ENCODE peak calls at places on chromosome 21, in eight cellular contexts. One of them, this sample, is unnamed. For H3K4me1 and H3K36me3, the result is how much of the 10 kb centered on the place peaks cover.

GRCh38 chr21:43864806-43865470 is at the start of gene AGPAT3:
- DNase-seq in aorta: no peak
- DNase-seq in cardiac muscle cell: peak
- DNase-seq in left ventricle myocardium inferior: peak
- DNase-seq in upper lobe of left lung: peak
- DNase-seq in uterus: no peak
- DNase-seq in heart right ventricle: no peak
- DNase-seq in adrenal gland: no peak
- DNase-seq in this sample: no peak

GRCh38 chr21:36908260-36908908 is 58.1 kb downstream of the HLCS start:
- DNase-seq in upper lobe of left lung: no peak
- DNase-seq in cardiac muscle cell: no peak
- DNase-seq in uterus: no peak
- DNase-seq in adrenal gland: no peak
- DNase-seq in heart right ventricle: no peak
- DNase-seq in aorta: no peak
- DNase-seq in left ventricle myocardium inferior: no peak
- DNase-seq in this sample: no peak

GRCh38 chr21:41767606-41768370 is 936 bp upstream of the RIPK4 start:
- DNase-seq in cardiac muscle cell: no peak
- DNase-seq in adrenal gland: no peak
- DNase-seq in upper lobe of left lung: no peak
- DNase-seq in heart right ventricle: no peak
- DNase-seq in uterus: no peak
- DNase-seq in aorta: no peak
- DNase-seq in left ventricle myocardium inferior: no peak
- DNase-seq in this sample: no peak

GRCh38 chr21:25956993-25957714 is 213.4 kb downstream of the APP start:
- DNase-seq in left ventricle myocardium inferior: no peak
- DNase-seq in upper lobe of left lung: no peak
- DNase-seq in aorta: no peak
- DNase-seq in cardiac muscle cell: no peak
- DNase-seq in uterus: no peak
- DNase-seq in heart right ventricle: no peak
- DNase-seq in adrenal gland: peak
- DNase-seq in this sample: peak

GRCh38 chr21:16082038-16082816 is 352.4 kb downstream of the USP25 start:
- DNase-seq in aorta: no peak
- DNase-seq in uterus: no peak
- DNase-seq in adrenal gland: no peak
- DNase-seq in upper lobe of left lung: no peak
- DNase-seq in cardiac muscle cell: peak
- DNase-seq in heart right ventricle: no peak
- DNase-seq in left ventricle myocardium inferior: no peak
- DNase-seq in this sample: no peak

GRCh38 chr21:25569711-25570110 is 37.6 kb downstream of the MRPL39 start:
- DNase-seq in aorta: no peak
- DNase-seq in upper lobe of left lung: no peak
- DNase-seq in heart right ventricle: no peak
- DNase-seq in cardiac muscle cell: no peak
- DNase-seq in adrenal gland: no peak
- DNase-seq in left ventricle myocardium inferior: no peak
- DNase-seq in uterus: no peak
- DNase-seq in this sample: no peak

GRCh38 chr21:15904389-15904788 is 174.6 kb downstream of the USP25 start:
- DNase-seq in heart right ventricle: no peak
- DNase-seq in cardiac muscle cell: no peak
- DNase-seq in adrenal gland: no peak
- DNase-seq in uterus: no peak
- DNase-seq in upper lobe of left lung: no peak
- DNase-seq in left ventricle myocardium inferior: no peak
- DNase-seq in aorta: no peak
- DNase-seq in this sample: no peak

GRCh38 chr21:30257773-30258172 is 25.0 kb downstream of the KRTAP24-1 start:
- DNase-seq in heart right ventricle: no peak
- DNase-seq in uterus: no peak
- DNase-seq in upper lobe of left lung: no peak
- DNase-seq in aorta: no peak
- DNase-seq in left ventricle myocardium inferior: no peak
- DNase-seq in cardiac muscle cell: peak
- DNase-seq in adrenal gland: no peak
- DNase-seq in this sample: no peak

GRCh38 chr21:27380303-27380702 is 413.4 kb upstream of the ADAMTS5 start:
- DNase-seq in left ventricle myocardium inferior: no peak
- DNase-seq in adrenal gland: no peak
- DNase-seq in heart right ventricle: no peak
- DNase-seq in aorta: no peak
- DNase-seq in uterus: no peak
- DNase-seq in upper lobe of left lung: no peak
- DNase-seq in cardiac muscle cell: no peak
- DNase-seq in this sample: no peak

GRCh38 chr21:18772404-18772803 is 368.8 kb upstream of the TMPRSS15 start:
- DNase-seq in upper lobe of left lung: no peak
- DNase-seq in aorta: no peak
- DNase-seq in heart right ventricle: no peak
- DNase-seq in uterus: no peak
- DNase-seq in adrenal gland: no peak
- DNase-seq in left ventricle myocardium inferior: no peak
- DNase-seq in cardiac muscle cell: no peak
- DNase-seq in this sample: no peak

GRCh38 chr21:44054710-44055109 is 42.6 kb downstream of the TRAPPC10 start:
- DNase-seq in uterus: no peak
- DNase-seq in upper lobe of left lung: no peak
- DNase-seq in left ventricle myocardium inferior: no peak
- DNase-seq in aorta: peak
- DNase-seq in adrenal gland: peak
- DNase-seq in cardiac muscle cell: no peak
- DNase-seq in heart right ventricle: no peak
- DNase-seq in this sample: peak

GRCh38 chr21:42309753-42310213 is 5.4 kb downstream of the TFF3 start:
- DNase-seq in adrenal gland: peak
- DNase-seq in left ventricle myocardium inferior: peak
- DNase-seq in uterus: no peak
- DNase-seq in cardiac muscle cell: peak
- DNase-seq in heart right ventricle: peak
- DNase-seq in upper lobe of left lung: peak
- DNase-seq in aorta: no peak
- DNase-seq in this sample: no peak

GRCh38 chr21:41633627-41634026 is 125.7 kb upstream of the TMPRSS2 start:
- DNase-seq in cardiac muscle cell: no peak
- DNase-seq in aorta: no peak
- DNase-seq in adrenal gland: no peak
- DNase-seq in heart right ventricle: no peak
- DNase-seq in uterus: no peak
- DNase-seq in left ventricle myocardium inferior: no peak
- DNase-seq in upper lobe of left lung: no peak
- DNase-seq in this sample: no peak

GRCh38 chr21:41821756-41822431 is 55.0 kb upstream of the RIPK4 start:
- DNase-seq in left ventricle myocardium inferior: no peak
- DNase-seq in adrenal gland: no peak
- DNase-seq in cardiac muscle cell: no peak
- DNase-seq in heart right ventricle: no peak
- DNase-seq in uterus: no peak
- DNase-seq in upper lobe of left lung: no peak
- DNase-seq in aorta: peak
- DNase-seq in this sample: peak

GRCh38 chr21:26934383-26934782 is 32.5 kb downstream of the ADAMTS5 start:
- DNase-seq in cardiac muscle cell: no peak
- DNase-seq in heart right ventricle: no peak
- DNase-seq in upper lobe of left lung: peak
- DNase-seq in adrenal gland: no peak
- DNase-seq in uterus: no peak
- DNase-seq in aorta: no peak
- DNase-seq in left ventricle myocardium inferior: no peak
- DNase-seq in this sample: no peak

GRCh38 chr21:24272527-24272938 is 1334.7 kb downstream of the MRPL39 start:
- DNase-seq in adrenal gland: no peak
- DNase-seq in left ventricle myocardium inferior: no peak
- DNase-seq in aorta: no peak
- DNase-seq in cardiac muscle cell: no peak
- DNase-seq in upper lobe of left lung: no peak
- DNase-seq in uterus: no peak
- DNase-seq in heart right ventricle: no peak
- DNase-seq in this sample: no peak

GRCh38 chr21:42085246-42086077 is 14.3 kb downstream of the UMODL1 start:
- DNase-seq in heart right ventricle: no peak
- DNase-seq in upper lobe of left lung: no peak
- DNase-seq in uterus: no peak
- DNase-seq in adrenal gland: no peak
- DNase-seq in left ventricle myocardium inferior: no peak
- DNase-seq in aorta: no peak
- DNase-seq in cardiac muscle cell: no peak
- DNase-seq in this sample: no peak

GRCh38 chr21:45304945-45305344 is 17.2 kb upstream of the POFUT2 start:
- DNase-seq in heart right ventricle: no peak
- DNase-seq in cardiac muscle cell: no peak
- DNase-seq in aorta: no peak
- DNase-seq in left ventricle myocardium inferior: peak
- DNase-seq in uterus: no peak
- DNase-seq in upper lobe of left lung: peak
- DNase-seq in adrenal gland: no peak
- DNase-seq in this sample: peak
- H3K4me1 ChIP-seq in heart right ventricle: under half
- H3K4me1 ChIP-seq in cardiac muscle cell: under half
- H3K4me1 ChIP-seq in aorta: under half
- H3K4me1 ChIP-seq in left ventricle myocardium inferior: half or more
- H3K4me1 ChIP-seq in uterus: under half
- H3K4me1 ChIP-seq in upper lobe of left lung: half or more
- H3K4me1 ChIP-seq in adrenal gland: under half
- H3K4me1 ChIP-seq in this sample: half or more

GRCh38 chr21:46397993-46398392 is 60.7 kb upstream of the DIP2A start:
- DNase-seq in adrenal gland: no peak
- DNase-seq in heart right ventricle: no peak
- DNase-seq in left ventricle myocardium inferior: no peak
- DNase-seq in uterus: no peak
- DNase-seq in upper lobe of left lung: no peak
- DNase-seq in aorta: peak
- DNase-seq in cardiac muscle cell: no peak
- DNase-seq in this sample: no peak
- H3K36me3 ChIP-seq in adrenal gland: under half
- H3K36me3 ChIP-seq in heart right ventricle: under half
- H3K36me3 ChIP-seq in left ventricle myocardium inferior: half or more
- H3K36me3 ChIP-seq in uterus: under half
- H3K36me3 ChIP-seq in upper lobe of left lung: under half
- H3K36me3 ChIP-seq in aorta: under half
- H3K36me3 ChIP-seq in cardiac muscle cell: under half
- H3K36me3 ChIP-seq in this sample: half or more

DNA sequence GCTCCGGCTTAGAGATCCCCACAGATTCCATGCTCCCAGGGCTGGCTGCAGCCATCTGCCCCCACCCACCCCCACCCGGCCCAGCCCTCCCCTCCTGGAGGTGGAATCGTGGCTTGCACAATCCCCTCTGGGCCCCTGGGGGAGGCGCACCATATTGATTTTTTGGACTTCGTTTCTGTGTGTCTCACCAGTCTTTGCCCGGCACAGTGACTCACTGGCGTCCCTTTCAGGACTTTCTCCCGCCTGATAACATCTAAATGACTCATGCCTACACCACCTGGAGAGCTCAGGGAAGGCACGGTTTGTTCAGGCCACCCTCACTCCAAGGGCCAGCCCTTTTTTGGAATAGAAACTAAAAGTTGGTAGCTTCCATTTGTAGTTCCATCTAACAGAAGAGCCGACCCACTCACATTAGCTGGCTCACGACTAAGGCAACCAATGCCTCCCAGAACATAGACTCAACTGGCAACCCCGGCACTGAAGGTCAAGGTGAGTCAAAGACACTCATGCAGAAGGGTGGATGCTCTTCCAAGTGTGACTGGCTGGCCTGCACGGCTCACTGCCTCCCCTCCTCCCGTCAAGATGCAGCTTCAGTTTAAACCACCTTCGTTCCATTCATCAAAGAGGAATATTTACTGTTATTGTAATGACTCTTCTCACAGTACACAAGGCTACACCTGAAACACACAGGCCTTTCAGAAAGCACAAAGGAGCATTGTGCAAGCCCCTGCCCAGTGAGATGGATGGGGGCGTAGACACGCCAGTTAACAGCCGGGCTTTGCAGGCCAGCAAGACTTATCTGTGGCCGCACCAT is 18.1 kb upstream of the ETS2 start:
- DNase-seq in uterus: no peak
- DNase-seq in upper lobe of left lung: no peak
- DNase-seq in heart right ventricle: no peak
- DNase-seq in left ventricle myocardium inferior: no peak
- DNase-seq in adrenal gland: peak
- DNase-seq in aorta: no peak
- DNase-seq in cardiac muscle cell: no peak
- DNase-seq in this sample: no peak
- H3K4me1 ChIP-seq in uterus: under half
- H3K4me1 ChIP-seq in upper lobe of left lung: under half
- H3K4me1 ChIP-seq in heart right ventricle: under half
- H3K4me1 ChIP-seq in left ventricle myocardium inferior: under half
- H3K4me1 ChIP-seq in adrenal gland: under half
- H3K4me1 ChIP-seq in aorta: under half
- H3K4me1 ChIP-seq in cardiac muscle cell: under half
- H3K4me1 ChIP-seq in this sample: under half

GRCh38 chr21:22319435-22319834 is 1321.2 kb downstream of the NCAM2 start:
- DNase-seq in upper lobe of left lung: no peak
- DNase-seq in heart right ventricle: no peak
- DNase-seq in uterus: no peak
- DNase-seq in cardiac muscle cell: no peak
- DNase-seq in left ventricle myocardium inferior: no peak
- DNase-seq in adrenal gland: no peak
- DNase-seq in aorta: no peak
- DNase-seq in this sample: no peak
- H3K36me3 ChIP-seq in upper lobe of left lung: under half
- H3K36me3 ChIP-seq in heart right ventricle: under half
- H3K36me3 ChIP-seq in uterus: under half
- H3K36me3 ChIP-seq in cardiac muscle cell: under half
- H3K36me3 ChIP-seq in left ventricle myocardium inferior: under half
- H3K36me3 ChIP-seq in adrenal gland: under half
- H3K36me3 ChIP-seq in aorta: under half
- H3K36me3 ChIP-seq in this sample: under half

DNA sequence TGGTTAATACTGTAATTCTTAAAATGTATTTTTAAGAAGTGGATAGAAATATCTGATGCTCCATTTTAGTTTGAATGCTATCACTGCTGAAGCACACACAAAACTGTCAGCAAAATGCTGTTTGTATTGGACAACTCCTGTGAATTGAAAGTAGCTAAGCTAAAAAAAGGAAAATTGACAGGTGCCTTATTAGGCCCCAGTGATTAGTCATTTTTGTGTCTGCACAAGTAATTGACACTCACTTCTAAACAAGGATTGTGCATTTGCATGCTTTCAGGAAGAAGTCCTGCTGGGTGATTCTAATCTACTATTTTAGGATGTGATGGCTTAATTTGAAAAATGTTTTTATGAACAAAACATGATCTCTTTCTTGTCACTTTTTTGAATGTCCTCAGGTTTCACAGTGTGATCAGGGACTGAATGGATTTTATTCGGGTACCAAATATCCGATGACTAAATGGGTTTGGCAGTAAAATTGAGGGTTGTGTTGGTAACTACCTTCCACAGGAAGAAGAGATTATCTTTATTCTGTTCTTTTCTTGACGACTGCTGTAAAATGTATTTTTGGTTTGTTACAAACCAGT is 13.0 kb upstream of the MAP3K7CL start:
- DNase-seq in uterus: no peak
- DNase-seq in aorta: no peak
- DNase-seq in left ventricle myocardium inferior: no peak
- DNase-seq in heart right ventricle: no peak
- DNase-seq in adrenal gland: no peak
- DNase-seq in upper lobe of left lung: no peak
- DNase-seq in cardiac muscle cell: no peak
- DNase-seq in this sample: no peak
- H3K4me1 ChIP-seq in uterus: under half
- H3K4me1 ChIP-seq in aorta: under half
- H3K4me1 ChIP-seq in left ventricle myocardium inferior: under half
- H3K4me1 ChIP-seq in heart right ventricle: under half
- H3K4me1 ChIP-seq in adrenal gland: under half
- H3K4me1 ChIP-seq in upper lobe of left lung: under half
- H3K4me1 ChIP-seq in cardiac muscle cell: under half
- H3K4me1 ChIP-seq in this sample: under half

GRCh38 chr21:35004289-35004688 is 44.8 kb downstream of the RUNX1 start:
- DNase-seq in upper lobe of left lung: no peak
- DNase-seq in left ventricle myocardium inferior: no peak
- DNase-seq in uterus: no peak
- DNase-seq in adrenal gland: no peak
- DNase-seq in aorta: no peak
- DNase-seq in heart right ventricle: no peak
- DNase-seq in cardiac muscle cell: no peak
- DNase-seq in this sample: no peak
- H3K36me3 ChIP-seq in upper lobe of left lung: under half
- H3K36me3 ChIP-seq in left ventricle myocardium inferior: under half
- H3K36me3 ChIP-seq in uterus: under half
- H3K36me3 ChIP-seq in adrenal gland: under half
- H3K36me3 ChIP-seq in aorta: under half
- H3K36me3 ChIP-seq in heart right ventricle: under half
- H3K36me3 ChIP-seq in cardiac muscle cell: under half
- H3K36me3 ChIP-seq in this sample: under half